ENCODE peak calls at places on chromosome 10, in four cellular contexts. T is CD8-positive, alpha-beta memory T cell; S is activated CD4-positive, alpha-beta T cell treated with anti-CD3 and anti-CD28 coated beads for 4 hours; V is kidney. C is an unnamed sample.
A peak's percentile ranks its signal among the peaks of the same experiment; 100 is the strongest.

GRCh38 chr10:113745374-113745773 is 6.1 kb upstream of the PLEKHS1 start:
- DNase-seq in V (no peak), T (no peak), S (no peak), C (no peak)

GRCh38 chr10:70540089-70540788 is 61.7 kb downstream of the PALD1 start:
- DNase-seq in V (no peak), S (peak; percentile 25), T (no peak), C (no peak)

GRCh38 chr10:95767884-95768556 is 12.1 kb downstream of the ENTPD1 start:
- DNase-seq in T (no peak), V (no peak), S (no peak), C (no peak)

GRCh38 chr10:99676895-99677294 is 17.6 kb downstream of the ENTPD7 start:
- DNase-seq in S (no peak), T (no peak), V (no peak), C (no peak)

GRCh38 chr10:22712246-22712958 is 2.0 kb downstream of the PIP4K2A start:
- DNase-seq in V (no peak), S (no peak), T (no peak), C (no peak)

GRCh38 chr10:96124230-96125141 is 5.6 kb upstream of the ZNF518A start:
- DNase-seq in V (no peak), S (no peak), T (no peak), C (peak; percentile 77)

GRCh38 chr10:103736044-103736443 is 119.3 kb downstream of the SH3PXD2A start:
- DNase-seq in T (no peak), V (no peak), S (no peak), C (no peak)

GRCh38 chr10:114470956-114471905 is 66.9 kb upstream of the AFAP1L2 start:
- DNase-seq in V (peak; percentile 81), T (peak; percentile 45), S (peak; percentile 65), C (peak; percentile 90)

GRCh38 chr10:133415752-133416151 is 8.7 kb downstream of the SPRN start:
- DNase-seq in T (no peak), V (peak; percentile 63), S (no peak), C (peak; percentile 66)

GRCh38 chr10:99532687-99533495 is at the start of gene NKX2-3:
- DNase-seq in T (no peak), V (no peak), S (no peak), C (peak; percentile 91)

GRCh38 chr10:3948843-3949242 is 163.8 kb upstream of the KLF6 start:
- DNase-seq in T (peak; percentile 64), S (peak; percentile 61), V (no peak), C (no peak)

GRCh38 chr10:63633677-63634487 is 112.7 kb downstream of the REEP3 start:
- DNase-seq in S (no peak), T (no peak), V (no peak), C (no peak)

GRCh38 chr10:121053151-121053550 is 202.0 kb downstream of the WDR11 start:
- DNase-seq in S (no peak), T (no peak), V (no peak), C (no peak)

GRCh38 chr10:58291538-58292174 is 22.7 kb downstream of the CISD1 start:
- DNase-seq in S (peak; percentile 51), V (no peak), T (no peak), C (no peak)

GRCh38 chr10:6191569-6191968 is 11.2 kb upstream of the PFKFB3 start:
- DNase-seq in S (no peak), V (peak; percentile 59), T (no peak), C (no peak)

GRCh38 chr10:124653811-124654651 is 90.1 kb downstream of the FAM53B start:
- DNase-seq in V (no peak), S (no peak), T (no peak), C (peak; percentile 76)

GRCh38 chr10:3238115-3238871 is 65.7 kb upstream of the PITRM1 start:
- DNase-seq in T (no peak), V (no peak), S (no peak), C (no peak)

GRCh38 chr10:12435348-12435747 is 86.0 kb downstream of the CAMK1D start:
- DNase-seq in T (no peak), S (no peak), V (no peak), C (no peak)

GRCh38 chr10:102642553-102643345 is 1.5 kb upstream of the TRIM8 start:
- DNase-seq in T (peak; percentile 41), V (peak; percentile 88), S (peak; percentile 51), C (peak; percentile 91)

GRCh38 chr10:53209941-53210611 is 437.5 kb upstream of the MBL2 start:
- DNase-seq in V (no peak), T (no peak), S (no peak), C (no peak)

GRCh38 chr10:53786236-53786635 is 1013.7 kb upstream of the MBL2 start:
- DNase-seq in T (no peak), V (no peak), S (no peak), C (no peak)